ENCODE peak calls at places on chromosomes 4 and X, in eight cellular contexts. I is fibroblast of lung, E is heart right ventricle, Q is trophoblast cell, X is GM23248, T is dorsolateral prefrontal cortex, S is tibial artery, V is SK-N-SH. J is an unnamed sample.

GRCh38 chr4:145531193-145531592 is 49.5 kb downstream of the SMAD1 start:
- DNase-seq in V (peak), I (no peak), E (peak), S (no peak), T (peak), X (no peak), Q (no peak), J (no peak)

GRCh38 chrX:129697204-129697829 is 41.5 kb upstream of the XPNPEP2 start:
- DNase-seq in S (no peak), T (no peak), E (no peak), X (no peak), V (no peak), I (no peak), Q (no peak), J (no peak)

GRCh38 chr4:6403400-6403685 is 69.1 kb downstream of the PPP2R2C start:
- DNase-seq in X (no peak), T (no peak), I (no peak), Q (no peak), E (no peak), S (no peak), V (no peak), J (no peak)

GRCh38 chr4:48032721-48033120 is 16.1 kb downstream of the NIPAL1 start:
- DNase-seq in I (peak), S (no peak), Q (no peak), X (no peak), E (no peak), T (no peak), V (no peak), J (no peak)

GRCh38 chrX:8374041-8374825 is 90.4 kb upstream of the VCX3B start:
- DNase-seq in Q (peak), T (no peak), E (no peak), I (peak), X (no peak), V (no peak), S (no peak), J (no peak)

GRCh38 chr4:80008351-80008750 is 64.7 kb downstream of the ANTXR2 start:
- DNase-seq in T (no peak), Q (no peak), I (peak), E (no peak), X (no peak), V (no peak), S (no peak), J (no peak)

GRCh38 chr4:102500371-102501175 is 586 bp upstream of the NFKB1 start:
- DNase-seq in I (peak), Q (peak), X (peak), E (peak), T (no peak), S (peak), V (peak), J (no peak)

GRCh38 chrX:17860179-17860780 is 818 bp downstream of the RAI2 start:
- DNase-seq in I (peak), E (peak), V (peak), S (no peak), X (peak), T (no peak), Q (no peak), J (no peak)

GRCh38 chrX:25020391-25021131 is 4.8 kb upstream of the ARX start:
- DNase-seq in S (no peak), V (peak), T (no peak), Q (no peak), X (no peak), E (no peak), I (no peak), J (no peak)

GRCh38 chrX:45758738-45759397 is 558.2 kb upstream of the DIPK2B start:
- DNase-seq in Q (no peak), V (no peak), T (no peak), I (peak), E (no peak), S (no peak), X (peak), J (no peak)

GRCh38 chrX:45762699-45763647 is 562.3 kb upstream of the DIPK2B start:
- DNase-seq in E (no peak), X (peak), V (no peak), T (no peak), I (no peak), S (no peak), Q (no peak), J (no peak)

GRCh38 chrX:45758319-45758718 is 557.6 kb upstream of the DIPK2B start:
- DNase-seq in E (no peak), I (peak), Q (no peak), X (peak), V (no peak), S (no peak), T (no peak), J (no peak)

GRCh38 chrX:45761920-45762319 is 561.2 kb upstream of the DIPK2B start:
- DNase-seq in S (no peak), T (no peak), I (no peak), E (no peak), Q (no peak), V (no peak), X (no peak), J (no peak)

GRCh38 chrX:45760187-45760742 is 559.6 kb upstream of the DIPK2B start:
- DNase-seq in I (no peak), T (no peak), Q (no peak), X (no peak), E (no peak), S (no peak), V (no peak), J (no peak)
- H3K4me3 ChIP-seq in I (peak), T (no peak), Q (no peak), X (peak), E (no peak), S (no peak), V (peak), J (no peak)

DNA sequence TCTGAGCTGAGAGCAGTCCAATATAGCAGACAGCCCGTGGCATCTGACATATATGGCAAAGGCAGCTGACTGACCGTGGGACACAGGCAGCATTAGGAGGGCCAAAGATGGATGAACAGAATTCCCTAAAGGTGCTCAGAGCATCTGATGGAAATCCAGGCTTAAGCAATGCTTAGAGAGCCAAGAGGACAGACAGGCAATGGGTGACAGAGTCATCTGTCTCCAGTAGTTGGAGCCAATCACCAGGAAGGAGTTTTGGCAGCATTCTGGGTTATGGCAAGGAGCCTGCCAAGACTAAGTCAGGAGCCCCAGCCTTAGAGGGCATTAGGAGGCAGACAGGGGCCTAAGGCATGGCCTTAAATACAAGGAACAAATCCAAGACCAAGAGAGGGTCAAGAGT is 153.3 kb upstream of the USP9X start:
- DNase-seq in I (no peak), T (no peak), S (no peak), V (no peak), X (peak), E (no peak), Q (no peak), J (no peak)
- H3K27ac ChIP-seq in I (peak), T (no peak), S (no peak), V (peak), X (no peak), E (no peak), Q (no peak), J (no peak)

GRCh38 chr4:81467672-81467964 is 4.1 kb downstream of the RASGEF1B start:
- DNase-seq in I (no peak), T (no peak), Q (no peak), S (no peak), V (no peak), E (no peak), X (no peak), J (no peak)

GRCh38 chr4:81468685-81469084 is 3.0 kb downstream of the RASGEF1B start:
- DNase-seq in S (no peak), I (no peak), Q (no peak), X (no peak), T (no peak), E (no peak), V (no peak), J (no peak)

GRCh38 chr4:81470456-81471327 is 1.0 kb downstream of the RASGEF1B start:
- DNase-seq in S (peak), Q (no peak), E (peak), X (peak), T (no peak), V (no peak), I (no peak), J (no peak)

GRCh38 chr4:81471361-81472248 is at the start of gene RASGEF1B:
- DNase-seq in T (peak), V (peak), E (peak), Q (peak), X (peak), I (peak), S (peak), J (no peak)

GRCh38 chr4:81469774-81470455 is 1.8 kb downstream of the RASGEF1B start:
- DNase-seq in V (no peak), S (no peak), T (no peak), E (no peak), I (no peak), Q (no peak), X (no peak), J (no peak)
- H3K4me3 ChIP-seq in V (no peak), S (peak), T (peak), E (peak), I (peak), Q (no peak), X (no peak), J (no peak)

DNA sequence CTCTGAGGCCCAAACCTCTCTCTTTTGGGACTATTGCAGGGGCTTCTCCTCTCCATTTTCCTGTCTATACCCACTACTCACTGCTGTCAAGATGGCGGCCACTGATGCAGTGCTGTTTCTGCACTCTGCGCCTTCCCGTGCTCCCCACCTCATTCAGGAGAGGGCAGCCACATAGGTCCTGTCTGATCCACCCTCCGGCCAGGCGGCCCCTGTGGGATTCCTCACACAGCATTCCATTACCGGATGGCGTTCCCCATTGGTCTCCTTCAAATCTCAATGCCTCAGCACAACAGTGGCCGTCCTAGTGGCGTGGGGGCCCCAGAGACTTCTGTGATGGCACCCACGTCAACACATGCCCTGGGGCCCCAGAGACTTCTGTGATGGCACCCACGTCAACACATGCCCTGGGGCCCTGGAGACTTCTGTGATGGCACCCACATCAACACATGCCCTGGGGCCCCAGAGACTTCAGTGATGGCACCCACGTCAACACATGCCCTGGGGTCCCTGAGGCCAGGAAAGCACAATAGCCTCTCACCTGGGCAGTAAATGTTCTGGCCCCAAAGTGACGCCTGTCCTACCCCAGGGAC is 7.3 kb downstream of the SPON2 start:
- DNase-seq in I (no peak), S (peak), Q (peak), T (no peak), E (no peak), X (no peak), V (no peak), J (no peak)
- H3K27ac ChIP-seq in I (no peak), S (no peak), Q (no peak), T (no peak), E (no peak), X (no peak), V (no peak), J (no peak)

GRCh38 chr4:125677665-125678307 is 363.0 kb downstream of the FAT4 start:
- DNase-seq in I (no peak), V (no peak), E (no peak), T (no peak), S (no peak), X (no peak), Q (no peak), J (no peak)
- H3K4me3 ChIP-seq in I (no peak), V (peak), E (no peak), T (no peak), S (no peak), X (no peak), Q (no peak), J (no peak)

GRCh38 chr4:66568431-66568830 is 898.1 kb upstream of the EPHA5 start:
- DNase-seq in V (no peak), S (no peak), X (no peak), I (no peak), T (no peak), E (no peak), Q (no peak), J (no peak)
- H3K27ac ChIP-seq in V (no peak), S (no peak), X (no peak), I (no peak), T (no peak), E (no peak), Q (no peak), J (no peak)

J was measured in iPS DF 6.9.